ENCODE peak calls at places on chromosomes 1 and 21, in nine cellular contexts. H, P, W, J, U, F, G, S and N are unnamed samples.

GRCh38 chr1:2134604-2135307 is 59.8 kb downstream of the FAAP20 start:
- DNase-seq in H (no peak), P (no peak), W (no peak), J (no peak), U (no peak), F (no peak), G (no peak), S (no peak), N (no peak)

GRCh38 chr1:151508721-151509292 is 2.4 kb upstream of the CGN start:
- DNase-seq in H (no peak), P (no peak), W (no peak), J (no peak), U (no peak), F (no peak), G (no peak), S (no peak), N (no peak)

GRCh38 chr1:108513114-108513513 is 46.8 kb upstream of the EEIG2 start:
- DNase-seq in H (no peak), P (no peak), W (no peak), J (no peak), U (no peak), F (no peak), G (no peak), S (no peak), N (no peak)

GRCh38 chr1:51837243-51837642 is 41.3 kb downstream of the NRDC start:
- DNase-seq in H (no peak), P (no peak), W (no peak), J (no peak), U (no peak), F (no peak), G (no peak), S (no peak), N (no peak)

GRCh38 chr1:243979396-243979795 is 71.7 kb upstream of the ZBTB18 start:
- DNase-seq in H (no peak), P (no peak), W (no peak), J (peak; percentile 18), U (no peak), F (no peak), G (no peak), S (no peak), N (peak; percentile 48)

GRCh38 chr21:45880097-45881068 is 101.2 kb upstream of the COL6A1 start:
- DNase-seq in H (peak; percentile 87), P (peak; percentile 66), W (peak; percentile 86), J (peak; percentile 71), U (peak; percentile 55), F (peak; percentile 81), G (peak; percentile 81), S (no peak), N (peak; percentile 32)

GRCh38 chr1:44950434-44950833 is 36.0 kb downstream of the EIF2B3 start:
- DNase-seq in H (no peak), P (no peak), W (no peak), J (no peak), U (no peak), F (no peak), G (no peak), S (no peak), N (no peak)

GRCh38 chr21:45577806-45578801 is 35.9 kb upstream of the SLC19A1 start:
- DNase-seq in H (no peak), P (no peak), W (no peak), J (no peak), U (no peak), F (no peak), G (no peak), S (no peak), N (peak; percentile 36)

GRCh38 chr1:115314765-115315164 is 23.3 kb downstream of the NGF start:
- DNase-seq in H (peak; percentile 84), P (no peak), W (no peak), J (no peak), U (peak; percentile 93), F (peak; percentile 82), G (no peak), S (no peak), N (no peak)

GRCh38 chr1:899636-900317 is 23.9 kb upstream of the SAMD11 start:
- DNase-seq in H (no peak), P (no peak), W (no peak), J (no peak), U (no peak), F (no peak), G (no peak), S (no peak), N (peak; percentile 15)

GRCh38 chr1:119865607-119866006 is 30.7 kb downstream of the ADAM30 start:
- DNase-seq in H (peak; percentile 21), P (no peak), W (peak; percentile 63), J (no peak), U (no peak), F (peak; percentile 37), G (no peak), S (no peak), N (no peak)

GRCh38 chr1:23902611-23903278 is 10.4 kb downstream of the CNR2 start:
- DNase-seq in H (peak; percentile 29), P (no peak), W (no peak), J (no peak), U (no peak), F (no peak), G (no peak), S (no peak), N (peak; percentile 71)

GRCh38 chr1:204207136-204207616 is 6.6 kb downstream of the GOLT1A start:
- DNase-seq in H (peak; percentile 64), P (peak; percentile 75), W (peak; percentile 12), J (peak; percentile 49), U (peak; percentile 9), F (peak; percentile 36), G (peak; percentile 86), S (no peak), N (peak; percentile 86)

GRCh38 chr1:232950919-232951579 is 638 bp downstream of the NTPCR start:
- DNase-seq in H (peak; percentile 37), P (no peak), W (no peak), J (peak; percentile 52), U (no peak), F (no peak), G (peak; percentile 13), S (no peak), N (peak; percentile 27)

GRCh38 chr1:236057546-236057945 is 7.3 kb downstream of the NID1 start:
- DNase-seq in H (no peak), P (no peak), W (no peak), J (no peak), U (no peak), F (no peak), G (no peak), S (no peak), N (no peak)

GRCh38 chr1:41868241-41868953 is 50.3 kb downstream of the HIVEP3 start:
- DNase-seq in H (no peak), P (no peak), W (no peak), J (peak; percentile 80), U (no peak), F (no peak), G (no peak), S (no peak), N (no peak)

GRCh38 chr21:28737671-28738279 is 254.9 kb downstream of the LTN1 start:
- DNase-seq in H (peak; percentile 20), P (no peak), W (peak; percentile 30), J (no peak), U (peak; percentile 82), F (peak; percentile 59), G (no peak), S (no peak), N (no peak)

GRCh38 chr21:32330784-32331311 is 32.2 kb downstream of the MRAP start:
- DNase-seq in H (no peak), P (no peak), W (no peak), J (no peak), U (no peak), F (no peak), G (no peak), S (no peak), N (no peak)

GRCh38 chr1:244113532-244114320 is 62.6 kb downstream of the ZBTB18 start:
- DNase-seq in H (peak; percentile 59), P (no peak), W (no peak), J (no peak), U (peak; percentile 49), F (peak; percentile 30), G (no peak), S (no peak), N (no peak)

GRCh38 chr1:22553991-22554522 is 9.2 kb upstream of the EPHA8 start:
- DNase-seq in H (no peak), P (no peak), W (no peak), J (no peak), U (no peak), F (no peak), G (no peak), S (no peak), N (no peak)

GRCh38 chr1:154221815-154222081 is 993 bp downstream of the UBAP2L start:
- DNase-seq in H (peak; percentile 86), P (no peak), W (peak; percentile 83), J (peak; percentile 30), U (peak; percentile 12), F (peak; percentile 79), G (no peak), S (no peak), N (no peak)